ENCODE peak calls at places on chromosome 1, in ten cellular contexts. T is heart left ventricle; J is stomach; N is T-cell; X is MCF 10A; E is stimulated activated CD4-positive, alpha-beta T cell treated with anti-CD3 and anti-CD28 coated beads, Interleukin-2, amount 100 ng/mL, for 24 hours; A is H9; M is CD8-positive, alpha-beta memory T cell; C is amniotic stem cell; Q is NCI-H1930. O is an unnamed sample.

GRCh38 chr1:114986286-114986685 is 43.3 kb upstream of the TSHB start:
- DNase-seq in J (no peak), A (no peak), E (no peak), C (no peak), Q (no peak), X (peak), T (no peak), M (no peak), N (no peak), O (no peak)

GRCh38 chr1:24237750-24238149 is 50.7 kb upstream of the IFNLR1 start:
- DNase-seq in Q (no peak), J (no peak), N (no peak), C (no peak), T (no peak), X (no peak), E (no peak), A (no peak), M (no peak), O (no peak)

GRCh38 chr1:59151860-59152259 is 145.0 kb upstream of the FGGY start:
- DNase-seq in J (no peak), Q (no peak), T (no peak), A (no peak), N (no peak), C (no peak), X (no peak), M (no peak), E (no peak), O (no peak)

GRCh38 chr1:59730302-59730701 is 84.4 kb upstream of the HOOK1 start:
- DNase-seq in Q (no peak), E (no peak), A (no peak), J (no peak), C (no peak), M (no peak), X (peak), N (no peak), T (no peak), O (no peak)

GRCh38 chr1:7985851-7986612 is 24.5 kb downstream of the PARK7 start:
- DNase-seq in N (no peak), J (no peak), M (no peak), E (no peak), Q (no peak), A (no peak), T (no peak), C (no peak), X (no peak), O (no peak)

GRCh38 chr1:54980046-54980527 is 341 bp upstream of the TMEM61 start:
- DNase-seq in T (no peak), A (no peak), X (no peak), E (no peak), Q (no peak), M (no peak), C (no peak), N (no peak), J (no peak), O (no peak)

GRCh38 chr1:232644209-232644608 is 14.3 kb upstream of the SIPA1L2 start:
- DNase-seq in E (no peak), N (no peak), A (no peak), C (no peak), Q (no peak), T (no peak), X (no peak), J (no peak), M (no peak), O (no peak)

GRCh38 chr1:58231204-58231603 is 315.3 kb downstream of the OMA1 start:
- DNase-seq in C (no peak), Q (no peak), T (no peak), J (no peak), E (no peak), X (no peak), N (no peak), A (no peak), M (no peak), O (no peak)

GRCh38 chr1:115969509-115969908 is 6.8 kb upstream of the SLC22A15 start:
- DNase-seq in X (peak), J (no peak), Q (no peak), C (no peak), E (no peak), M (no peak), A (peak), T (no peak), N (no peak), O (no peak)

GRCh38 chr1:101148987-101149386 is 87.8 kb upstream of the S1PR1 start:
- DNase-seq in J (no peak), N (no peak), A (no peak), E (no peak), M (no peak), Q (no peak), T (no peak), X (peak), C (no peak), O (no peak)